ENCODE peak calls at places on chromosomes 6 and 20, in five cellular contexts. J is GM23338, Y is NCI-H510A, P is HEK293T, Z is hypothalamus. M is an unnamed sample.

GRCh38 chr6:19692506-19693298 is 144.5 kb upstream of the ID4 start:
- DNase-seq in Y (no peak), Z (peak; percentile 8), J (peak; percentile 40), P (no peak), M (no peak)

GRCh38 chr20:2708665-2709064 is 16.1 kb downstream of the EBF4 start:
- DNase-seq in Y (no peak), Z (no peak), J (no peak), P (no peak), M (no peak)

GRCh38 chr6:39074486-39074885 is 25.9 kb downstream of the GLP1R start:
- DNase-seq in P (no peak), Z (no peak), J (peak; percentile 25), Y (no peak), M (no peak)

GRCh38 chr6:45681860-45682488 is 304.2 kb upstream of the SUPT3H start:
- DNase-seq in P (no peak), Y (no peak), Z (no peak), J (no peak), M (no peak)

GRCh38 chr20:37133952-37134351 is 38.2 kb upstream of the RBL1 start:
- DNase-seq in P (no peak), Z (no peak), Y (no peak), J (no peak), M (no peak)

GRCh38 chr6:169205176-169206160 is 48.2 kb downstream of the THBS2 start:
- DNase-seq in Y (no peak), J (no peak), P (no peak), Z (no peak), M (no peak)

GRCh38 chr20:16349518-16350295 is 223.5 kb downstream of the KIF16B start:
- DNase-seq in J (no peak), P (no peak), Y (no peak), Z (no peak), M (no peak)

GRCh38 chr6:107737397-107737793 is 86.7 kb downstream of the SCML4 start:
- DNase-seq in Y (no peak), J (no peak), P (no peak), Z (no peak), M (no peak)

GRCh38 chr20:18632196-18632789 is 44.4 kb downstream of the DTD1 start:
- DNase-seq in J (peak; percentile 88), Y (peak; percentile 47), Z (peak; percentile 76), P (peak; percentile 73), M (peak; percentile 55)

GRCh38 chr6:136647363-136647763 is 97.1 kb upstream of the MAP7 start:
- DNase-seq in P (no peak), J (no peak), Z (no peak), Y (no peak), M (no peak)

GRCh38 chr20:33685328-33686007 is 717 bp downstream of the E2F1 start:
- DNase-seq in Z (no peak), Y (peak; percentile 51), P (peak; percentile 52), J (peak; percentile 64), M (no peak)

GRCh38 chr6:57248311-57248895 is 26.3 kb upstream of the RAB23 start:
- DNase-seq in J (peak; percentile 38), Z (no peak), Y (no peak), P (no peak), M (no peak)

GRCh38 chr6:125114248-125114858 is 39.2 kb upstream of the TPD52L1 start:
- DNase-seq in Y (no peak), P (peak; percentile 27), Z (peak; percentile 64), J (peak; percentile 62), M (no peak)

GRCh38 chr6:156756630-156757610 is 20.3 kb upstream of the ARID1B start:
- DNase-seq in Z (no peak), P (no peak), J (no peak), Y (no peak), M (no peak)

GRCh38 chr6:68718379-68719073 is 83.4 kb downstream of the ADGRB3 start:
- DNase-seq in J (no peak), P (no peak), Y (no peak), Z (no peak), M (no peak)

GRCh38 chr6:124132256-124132655 is 328.6 kb downstream of the NKAIN2 start:
- DNase-seq in J (no peak), Z (no peak), P (no peak), Y (no peak), M (no peak)

GRCh38 chr6:45192556-45192955 is 135.6 kb upstream of the RUNX2 start:
- DNase-seq in Y (no peak), J (no peak), Z (no peak), P (no peak), M (no peak)

GRCh38 chr6:1477432-1478090 is 88.2 kb downstream of the FOXF2 start:
- DNase-seq in Z (no peak), Y (no peak), J (peak; percentile 43), P (no peak), M (no peak)

GRCh38 chr6:22045261-22045912 is 251.4 kb downstream of the PRL start:
- DNase-seq in P (no peak), Z (no peak), J (no peak), Y (no peak), M (no peak)

GRCh38 chr6:151649835-151650234 is 156.0 kb downstream of the CCDC170 start:
- DNase-seq in Y (no peak), P (no peak), J (no peak), Z (no peak), M (no peak)

GRCh38 chr20:21503345-21503744 is 10.5 kb downstream of the NKX2-2 start:
- DNase-seq in J (no peak), P (no peak), Y (no peak), Z (no peak), M (no peak)

GRCh38 chr6:112252571-112253504 is 1.5 kb downstream of the LAMA4 start:
- DNase-seq in J (no peak), Z (no peak), Y (no peak), P (no peak), M (no peak)